ENCODE peak calls at places on chromosomes 12 and 14, in eight cellular contexts. T is lung, R is prostate gland, N is psoas muscle, V is WERI-Rb-1, K is neural progenitor cell, Y is H9, G is neuronal stem cell. P is an unnamed sample.

GRCh38 chr14:76514599-76514998 is 138.7 kb downstream of the ESRRB start:
- DNase-seq in T (no peak), R (no peak), N (no peak), V (peak; percentile 28), K (no peak), Y (no peak), G (no peak), P (peak; percentile 56)

GRCh38 chr12:108282676-108283075 is 56.4 kb downstream of the CMKLR1 start:
- DNase-seq in T (no peak), R (no peak), N (no peak), V (no peak), K (no peak), Y (no peak), G (no peak), P (no peak)

GRCh38 chr12:12804432-12804886 is 8.7 kb upstream of the DDX47 start:
- DNase-seq in T (no peak), R (no peak), N (no peak), V (no peak), K (no peak), Y (no peak), G (no peak), P (no peak)

GRCh38 chr12:1662761-1663439 is 28.0 kb upstream of the ADIPOR2 start:
- DNase-seq in T (peak; percentile 74), R (peak; percentile 38), N (no peak), V (peak; percentile 83), K (peak; percentile 89), Y (peak; percentile 98), G (peak; percentile 67), P (no peak)

GRCh38 chr12:31089072-31089471 is 15.4 kb downstream of the DDX11 start:
- DNase-seq in T (no peak), R (no peak), N (no peak), V (no peak), K (no peak), Y (peak; percentile 28), G (no peak), P (no peak)

GRCh38 chr12:130382818-130383217 is 45.1 kb downstream of the PIWIL1 start:
- DNase-seq in T (no peak), R (no peak), N (no peak), V (no peak), K (no peak), Y (no peak), G (no peak), P (no peak)

GRCh38 chr14:33691907-33692306 is 259.0 kb downstream of the EGLN3 start:
- DNase-seq in T (no peak), R (no peak), N (no peak), V (no peak), K (no peak), Y (no peak), G (no peak), P (no peak)

GRCh38 chr12:55974308-55974724 is 438 bp downstream of the RAB5B start:
- DNase-seq in T (peak; percentile 61), R (peak; percentile 37), N (no peak), V (peak; percentile 60), K (no peak), Y (no peak), G (no peak), P (no peak)

GRCh38 chr14:56333361-56334279 is 215.4 kb downstream of the PELI2 start:
- DNase-seq in T (no peak), R (no peak), N (no peak), V (no peak), K (no peak), Y (no peak), G (no peak), P (no peak)

GRCh38 chr12:57803317-57803893 is 15.1 kb downstream of the AVIL start:
- DNase-seq in T (peak; percentile 36), R (no peak), N (peak; percentile 55), V (peak; percentile 44), K (peak; percentile 66), Y (peak; percentile 77), G (no peak), P (no peak)

GRCh38 chr14:22539831-22540230 is 49.2 kb downstream of the DAD1 start:
- DNase-seq in T (no peak), R (no peak), N (no peak), V (no peak), K (no peak), Y (no peak), G (no peak), P (no peak)

GRCh38 chr14:71358209-71358931 is 451.1 kb downstream of the PCNX1 start:
- DNase-seq in T (no peak), R (no peak), N (no peak), V (no peak), K (no peak), Y (no peak), G (no peak), P (no peak)

GRCh38 chr14:71354142-71354541 is 446.9 kb downstream of the PCNX1 start:
- DNase-seq in T (no peak), R (no peak), N (no peak), V (no peak), K (no peak), Y (no peak), G (no peak), P (no peak)

GRCh38 chr14:71359823-71360222 is 452.6 kb downstream of the PCNX1 start:
- DNase-seq in T (no peak), R (no peak), N (no peak), V (no peak), K (no peak), Y (no peak), G (no peak), P (no peak)

GRCh38 chr14:71355324-71356201 is 448.3 kb downstream of the PCNX1 start:
- DNase-seq in T (no peak), R (peak; percentile 42), N (no peak), V (no peak), K (no peak), Y (no peak), G (no peak), P (no peak)

DNA sequence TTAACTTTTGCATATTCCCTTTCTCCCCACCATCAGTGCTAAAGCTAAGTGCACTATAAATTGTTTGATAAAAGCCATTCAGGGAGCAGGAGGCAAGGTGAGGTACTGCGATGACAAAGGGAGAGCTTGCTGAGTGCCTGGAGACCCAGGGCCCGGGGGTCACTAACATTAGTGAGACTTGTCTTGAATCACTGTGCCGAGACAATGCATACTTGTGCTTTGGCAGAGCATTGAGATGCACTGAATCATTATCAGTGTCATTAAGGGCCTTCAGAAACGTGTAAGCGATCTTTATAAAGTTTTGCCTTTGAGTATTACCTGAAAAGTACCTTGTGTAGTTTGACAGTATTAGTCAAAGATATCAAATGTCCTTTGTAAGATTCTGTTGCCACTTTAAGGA is 447.5 kb downstream of the PCNX1 start:
- DNase-seq in T (no peak), R (no peak), N (no peak), V (no peak), K (peak; percentile 47), Y (no peak), G (peak; percentile 8), P (no peak)
- H3K27ac ChIP-seq in T (no peak overlapping the region), R (no peak overlapping the region), N (no peak overlapping the region), V (no peak overlapping the region), K (no peak overlapping the region), Y (no peak overlapping the region), G (no peak overlapping the region), P (peak overlapping the region; percentile 93)

GRCh38 chr14:99576761-99577705 is 27.0 kb downstream of the CCDC85C start:
- DNase-seq in T (no peak), R (no peak), N (no peak), V (no peak), K (no peak), Y (no peak), G (no peak), P (no peak)
- H3K27ac ChIP-seq in T (peak overlapping the region; percentile 34), R (peak overlapping the region; percentile 60), N (no peak overlapping the region), V (peak overlapping the region; percentile 96), K (no peak overlapping the region), Y (no peak overlapping the region), G (no peak overlapping the region), P (no peak overlapping the region)

GRCh38 chr14:64210211-64210610 is 84.0 kb downstream of the ESR2 start:
- DNase-seq in T (no peak), R (no peak), N (no peak), V (no peak), K (no peak), Y (no peak), G (no peak), P (no peak)
- H3K27ac ChIP-seq in T (peak overlapping the region; percentile 81), R (no peak overlapping the region), N (peak overlapping the region; percentile 79), V (peak overlapping the region; percentile 24), K (no peak overlapping the region), Y (no peak overlapping the region), G (no peak overlapping the region), P (no peak overlapping the region)

DNA sequence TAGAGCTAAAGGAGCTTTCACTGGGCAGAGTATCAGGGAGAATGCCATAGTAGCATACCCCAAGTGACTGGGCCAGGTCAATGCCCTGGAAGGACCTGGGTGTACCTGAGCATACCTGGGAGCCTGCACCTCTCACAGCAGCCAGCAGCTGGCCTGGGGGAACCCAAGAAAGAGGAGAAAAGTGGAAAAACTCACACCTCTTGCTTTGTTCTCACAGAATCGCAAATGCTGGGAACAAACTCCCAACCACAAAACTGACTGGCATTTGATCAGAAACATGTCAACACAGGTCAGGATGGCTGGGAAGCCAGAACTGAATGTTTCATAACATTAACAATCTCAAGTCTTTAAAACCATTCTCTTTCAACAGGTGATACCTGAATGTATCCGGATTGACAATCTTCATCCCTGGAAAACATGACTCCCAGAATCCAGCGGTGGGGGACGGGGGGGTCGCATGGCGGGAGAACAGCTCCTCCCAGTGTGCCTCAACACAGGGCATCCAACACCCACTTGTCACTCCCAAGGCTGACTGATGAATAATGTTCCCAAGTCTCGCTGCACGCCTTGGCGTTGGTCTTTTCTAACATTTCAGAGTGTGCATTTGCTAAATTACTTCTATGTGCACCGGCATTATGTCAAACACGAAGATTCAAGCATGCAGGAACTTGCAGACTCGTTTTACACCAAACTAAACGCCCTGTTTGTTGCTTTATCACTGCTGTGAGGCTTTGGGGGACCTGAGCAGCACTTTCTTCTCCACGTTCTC is 7.9 kb downstream of the FOXN3 start:
- DNase-seq in T (no peak), R (peak; percentile 62), N (no peak), V (no peak), K (no peak), Y (no peak), G (no peak), P (no peak)
- H3K27ac ChIP-seq in T (no peak overlapping the region), R (peak overlapping the region; percentile 52), N (peak overlapping the region; percentile 72), V (no peak overlapping the region), K (no peak overlapping the region), Y (no peak overlapping the region), G (no peak overlapping the region), P (no peak overlapping the region)

GRCh38 chr12:124883263-124883876 is 19.7 kb upstream of the SCARB1 start:
- DNase-seq in T (no peak), R (no peak), N (no peak), V (no peak), K (no peak), Y (no peak), G (no peak), P (no peak)
- H3K27ac ChIP-seq in T (no peak overlapping the region), R (no peak overlapping the region), N (no peak overlapping the region), V (no peak overlapping the region), K (no peak overlapping the region), Y (no peak overlapping the region), G (no peak overlapping the region), P (no peak overlapping the region)

GRCh38 chr12:32544893-32545292 is 134.2 kb upstream of the DNM1L start:
- DNase-seq in T (no peak), R (no peak), N (no peak), V (no peak), K (no peak), Y (no peak), G (no peak), P (no peak)
- H3K27ac ChIP-seq in T (no peak overlapping the region), R (no peak overlapping the region), N (no peak overlapping the region), V (no peak overlapping the region), K (no peak overlapping the region), Y (no peak overlapping the region), G (no peak overlapping the region), P (peak overlapping the region; percentile 88)

P was measured in SK-N-MC.